ENCODE peak calls at places on chromosomes 11 and 22, in six cellular contexts. One of them, this sample, is unnamed.

GRCh38 chr11:104301776-104302175 is 137.8 kb upstream of the PDGFD start:
- DNase-seq in ELR: no peak
- DNase-seq in iris pigment epithelial cell: no peak
- DNase-seq in T-cell: no peak
- DNase-seq in T follicular helper cell: no peak
- DNase-seq in nephron progenitor cell: no peak
- DNase-seq in this sample: no peak

GRCh38 chr11:127037001-127037400 is 36.4 kb upstream of the KIRREL3 start:
- DNase-seq in ELR: no peak
- DNase-seq in iris pigment epithelial cell: no peak
- DNase-seq in T-cell: no peak
- DNase-seq in T follicular helper cell: no peak
- DNase-seq in nephron progenitor cell: no peak
- DNase-seq in this sample: no peak

GRCh38 chr11:35006389-35007128 is 90.1 kb downstream of the PDHX start:
- DNase-seq in ELR: peak; percentile 56
- DNase-seq in iris pigment epithelial cell: peak; percentile 35
- DNase-seq in T-cell: peak; percentile 5
- DNase-seq in T follicular helper cell: no peak
- DNase-seq in nephron progenitor cell: no peak
- DNase-seq in this sample: no peak

GRCh38 chr11:121929581-121929980 is 186.4 kb downstream of the BLID start:
- DNase-seq in ELR: peak; percentile 51
- DNase-seq in iris pigment epithelial cell: peak; percentile 46
- DNase-seq in T-cell: no peak
- DNase-seq in T follicular helper cell: no peak
- DNase-seq in nephron progenitor cell: peak; percentile 48
- DNase-seq in this sample: no peak

GRCh38 chr22:25208743-25209505 is 9.3 kb downstream of the CRYBB3 start:
- DNase-seq in ELR: no peak
- DNase-seq in iris pigment epithelial cell: no peak
- DNase-seq in T-cell: no peak
- DNase-seq in T follicular helper cell: no peak
- DNase-seq in nephron progenitor cell: no peak
- DNase-seq in this sample: no peak

GRCh38 chr11:46106530-46107407 is 14.5 kb downstream of the PHF21A start:
- DNase-seq in ELR: no peak
- DNase-seq in iris pigment epithelial cell: no peak
- DNase-seq in T-cell: no peak
- DNase-seq in T follicular helper cell: no peak
- DNase-seq in nephron progenitor cell: no peak
- DNase-seq in this sample: no peak

GRCh38 chr11:5380740-5381342 is 2.8 kb upstream of the OR51M1 start:
- DNase-seq in ELR: peak; percentile 82
- DNase-seq in iris pigment epithelial cell: peak; percentile 71
- DNase-seq in T-cell: no peak
- DNase-seq in T follicular helper cell: peak; percentile 0
- DNase-seq in nephron progenitor cell: peak; percentile 66
- DNase-seq in this sample: no peak

GRCh38 chr22:38412435-38413084 is 42.4 kb downstream of the KCNJ4 start:
- DNase-seq in ELR: no peak
- DNase-seq in iris pigment epithelial cell: no peak
- DNase-seq in T-cell: peak; percentile 21
- DNase-seq in T follicular helper cell: peak; percentile 14
- DNase-seq in nephron progenitor cell: peak; percentile 39
- DNase-seq in this sample: no peak

GRCh38 chr22:42978453-42979103 is 36.4 kb downstream of the PACSIN2 start:
- DNase-seq in ELR: peak; percentile 49
- DNase-seq in iris pigment epithelial cell: no peak
- DNase-seq in T-cell: no peak
- DNase-seq in T follicular helper cell: no peak
- DNase-seq in nephron progenitor cell: no peak
- DNase-seq in this sample: no peak

GRCh38 chr11:107182983-107183382 is 164.7 kb upstream of the GUCY1A2 start:
- DNase-seq in ELR: peak; percentile 30
- DNase-seq in iris pigment epithelial cell: peak; percentile 11
- DNase-seq in T-cell: no peak
- DNase-seq in T follicular helper cell: no peak
- DNase-seq in nephron progenitor cell: no peak
- DNase-seq in this sample: no peak

GRCh38 chr22:38467904-38468760 is at the start of gene KDELR3:
- DNase-seq in ELR: peak; percentile 85
- DNase-seq in iris pigment epithelial cell: peak; percentile 76
- DNase-seq in T-cell: no peak
- DNase-seq in T follicular helper cell: no peak
- DNase-seq in nephron progenitor cell: peak; percentile 71
- DNase-seq in this sample: no peak

GRCh38 chr22:19715286-19715939 is 1.1 kb downstream of the SEPTIN5 start:
- DNase-seq in ELR: no peak
- DNase-seq in iris pigment epithelial cell: no peak
- DNase-seq in T-cell: no peak
- DNase-seq in T follicular helper cell: no peak
- DNase-seq in nephron progenitor cell: peak; percentile 4
- DNase-seq in this sample: no peak

GRCh38 chr11:109221190-109221589 is 200.8 kb upstream of the C11orf87 start:
- DNase-seq in ELR: no peak
- DNase-seq in iris pigment epithelial cell: no peak
- DNase-seq in T-cell: no peak
- DNase-seq in T follicular helper cell: no peak
- DNase-seq in nephron progenitor cell: no peak
- DNase-seq in this sample: no peak

GRCh38 chr11:100691886-100692285 is 4.8 kb downstream of the ARHGAP42 start:
- DNase-seq in ELR: no peak
- DNase-seq in iris pigment epithelial cell: no peak
- DNase-seq in T-cell: no peak
- DNase-seq in T follicular helper cell: no peak
- DNase-seq in nephron progenitor cell: no peak
- DNase-seq in this sample: no peak

GRCh38 chr22:49826603-49827306 is 918 bp downstream of the BRD1 start:
- DNase-seq in ELR: peak; percentile 50
- DNase-seq in iris pigment epithelial cell: peak; percentile 64
- DNase-seq in T-cell: no peak
- DNase-seq in T follicular helper cell: no peak
- DNase-seq in nephron progenitor cell: peak; percentile 55
- DNase-seq in this sample: peak; percentile 52

GRCh38 chr11:10400856-10401255 is 54.2 kb upstream of the AMPD3 start:
- DNase-seq in ELR: no peak
- DNase-seq in iris pigment epithelial cell: peak; percentile 52
- DNase-seq in T-cell: no peak
- DNase-seq in T follicular helper cell: no peak
- DNase-seq in nephron progenitor cell: no peak
- DNase-seq in this sample: no peak

This sample was measured in CD8-positive, alpha-beta memory T cell.